ENCODE peak calls at places on chromosomes 4 and X, in four cellular contexts. Z is posterior cingulate gyrus, L is left lung, S is AG04449. R is an unnamed sample.

GRCh38 chr4:185167205-185167604 is 24.1 kb downstream of the SLC25A4 start:
- DNase-seq in S (no peak), L (no peak), Z (no peak), R (no peak)

GRCh38 chrX:133580630-133581029 is 165.3 kb upstream of the GPC4 start:
- DNase-seq in Z (no peak), S (no peak), L (no peak), R (no peak)

GRCh38 chr4:108398326-108398725 is 222.1 kb upstream of the RPL34 start:
- DNase-seq in Z (no peak), S (no peak), L (no peak), R (no peak)

GRCh38 chr4:7701866-7702649 is 237.6 kb downstream of the AFAP1 start:
- DNase-seq in S (no peak), Z (peak; percentile 58), L (no peak), R (no peak)

GRCh38 chrX:53223955-53224859 is 800 bp downstream of the KDM5C start:
- DNase-seq in S (no peak), Z (no peak), L (no peak), R (peak; percentile 11)

GRCh38 chrX:109927663-109928273 is 75.1 kb upstream of the TMEM164 start:
- DNase-seq in L (no peak), S (no peak), Z (peak; percentile 74), R (no peak)

GRCh38 chr4:47390438-47391125 is 72.9 kb downstream of the COMMD8 start:
- DNase-seq in S (no peak), L (no peak), Z (no peak), R (no peak)

GRCh38 chr4:24070117-24070516 is 180.3 kb upstream of the PPARGC1A start:
- DNase-seq in L (no peak), Z (no peak), S (peak; percentile 58), R (no peak)

GRCh38 chrX:19986531-19986930 is 4.3 kb downstream of the BCLAF3 start:
- DNase-seq in S (no peak), Z (no peak), L (no peak), R (no peak)

GRCh38 chr4:109462297-109462696 is 28.7 kb downstream of the SEC24B start:
- DNase-seq in L (no peak), Z (no peak), S (no peak), R (no peak)

GRCh38 chr4:100842856-100843255 is 325.0 kb upstream of the EMCN start:
- DNase-seq in L (no peak), Z (no peak), S (no peak), R (no peak)

GRCh38 chr4:122819708-122820449 is 6.8 kb upstream of the FGF2 start:
- DNase-seq in Z (no peak), S (no peak), L (no peak), R (no peak)

GRCh38 chr4:8167291-8167690 is 8.7 kb upstream of the ABLIM2 start:
- DNase-seq in Z (no peak), L (no peak), S (no peak), R (no peak)

GRCh38 chr4:140047017-140047640 is 106.9 kb downstream of the MAML3 start:
- DNase-seq in S (no peak), Z (peak; percentile 79), L (no peak), R (no peak)

GRCh38 chrX:80816051-80816450 is 6.4 kb upstream of the BRWD3 start:
- DNase-seq in Z (no peak), L (no peak), S (no peak), R (no peak)

GRCh38 chr4:152382057-152382785 is 153.7 kb downstream of the FBXW7 start:
- DNase-seq in Z (no peak), L (no peak), S (no peak), R (no peak)

GRCh38 chr4:2803624-2804448 is 11.0 kb downstream of the SH3BP2 start:
- DNase-seq in S (no peak), Z (peak; percentile 23), L (peak; percentile 78), R (no peak)

R was measured in progenitor cell of endocrine pancreas.